ENCODE peak calls at places on chromosomes 3 and 15, in nine cellular contexts. One of them, this sample, is unnamed.

GRCh38 chr3:77799280-77799679 is 759.4 kb downstream of the ROBO2 start:
- DNase-seq in tibial nerve: no peak
- DNase-seq in effector memory CD4-positive, alpha-beta T cell: no peak
- DNase-seq in MM.1S: no peak
- DNase-seq in CD8-positive, alpha-beta T cell: no peak
- DNase-seq in cardiac muscle cell: no peak
- DNase-seq in tibial artery: no peak
- DNase-seq in aorta: no peak
- DNase-seq in esophagus squamous epithelium: no peak
- DNase-seq in this sample: no peak

GRCh38 chr3:150763841-150764483 is 993 bp upstream of the SIAH2 start:
- DNase-seq in tibial nerve: peak; percentile 50
- DNase-seq in effector memory CD4-positive, alpha-beta T cell: peak; percentile 33
- DNase-seq in MM.1S: peak; percentile 73
- DNase-seq in CD8-positive, alpha-beta T cell: peak; percentile 47
- DNase-seq in cardiac muscle cell: peak; percentile 69
- DNase-seq in tibial artery: peak; percentile 88
- DNase-seq in aorta: peak; percentile 90
- DNase-seq in esophagus squamous epithelium: no peak
- DNase-seq in this sample: peak; percentile 69

GRCh38 chr3:66344846-66345578 is 124.2 kb downstream of the SLC25A26 start:
- DNase-seq in tibial nerve: no peak
- DNase-seq in effector memory CD4-positive, alpha-beta T cell: no peak
- DNase-seq in MM.1S: no peak
- DNase-seq in CD8-positive, alpha-beta T cell: no peak
- DNase-seq in cardiac muscle cell: no peak
- DNase-seq in tibial artery: no peak
- DNase-seq in aorta: no peak
- DNase-seq in esophagus squamous epithelium: no peak
- DNase-seq in this sample: no peak

GRCh38 chr3:62131620-62132019 is 241.7 kb downstream of the FEZF2 start:
- DNase-seq in tibial nerve: no peak
- DNase-seq in effector memory CD4-positive, alpha-beta T cell: no peak
- DNase-seq in MM.1S: no peak
- DNase-seq in CD8-positive, alpha-beta T cell: no peak
- DNase-seq in cardiac muscle cell: peak; percentile 41
- DNase-seq in tibial artery: no peak
- DNase-seq in aorta: no peak
- DNase-seq in esophagus squamous epithelium: no peak
- DNase-seq in this sample: no peak

GRCh38 chr15:28944696-28945300 is 59.0 kb downstream of the APBA2 start:
- DNase-seq in tibial nerve: no peak
- DNase-seq in effector memory CD4-positive, alpha-beta T cell: no peak
- DNase-seq in MM.1S: no peak
- DNase-seq in CD8-positive, alpha-beta T cell: no peak
- DNase-seq in cardiac muscle cell: no peak
- DNase-seq in tibial artery: peak; percentile 42
- DNase-seq in aorta: peak; percentile 47
- DNase-seq in esophagus squamous epithelium: no peak
- DNase-seq in this sample: no peak

GRCh38 chr3:182959474-182960350 is 20.6 kb downstream of the DCUN1D1 start:
- DNase-seq in tibial nerve: no peak
- DNase-seq in effector memory CD4-positive, alpha-beta T cell: no peak
- DNase-seq in MM.1S: no peak
- DNase-seq in CD8-positive, alpha-beta T cell: no peak
- DNase-seq in cardiac muscle cell: peak; percentile 32
- DNase-seq in tibial artery: no peak
- DNase-seq in aorta: no peak
- DNase-seq in esophagus squamous epithelium: no peak
- DNase-seq in this sample: no peak

GRCh38 chr15:83087535-83087934 is 19.9 kb upstream of the TM6SF1 start:
- DNase-seq in tibial nerve: no peak
- DNase-seq in effector memory CD4-positive, alpha-beta T cell: no peak
- DNase-seq in MM.1S: no peak
- DNase-seq in CD8-positive, alpha-beta T cell: no peak
- DNase-seq in cardiac muscle cell: no peak
- DNase-seq in tibial artery: no peak
- DNase-seq in aorta: no peak
- DNase-seq in esophagus squamous epithelium: no peak
- DNase-seq in this sample: no peak

GRCh38 chr3:98556164-98557130 is 24.7 kb downstream of the GPR15 start:
- DNase-seq in tibial nerve: no peak
- DNase-seq in effector memory CD4-positive, alpha-beta T cell: no peak
- DNase-seq in MM.1S: peak; percentile 77
- DNase-seq in CD8-positive, alpha-beta T cell: peak; percentile 31
- DNase-seq in cardiac muscle cell: no peak
- DNase-seq in tibial artery: no peak
- DNase-seq in aorta: no peak
- DNase-seq in esophagus squamous epithelium: no peak
- DNase-seq in this sample: no peak

GRCh38 chr3:175413926-175414325 is 554.8 kb downstream of the NAALADL2 start:
- DNase-seq in tibial nerve: no peak
- DNase-seq in effector memory CD4-positive, alpha-beta T cell: no peak
- DNase-seq in MM.1S: no peak
- DNase-seq in CD8-positive, alpha-beta T cell: no peak
- DNase-seq in cardiac muscle cell: no peak
- DNase-seq in tibial artery: no peak
- DNase-seq in aorta: no peak
- DNase-seq in esophagus squamous epithelium: no peak
- DNase-seq in this sample: no peak

GRCh38 chr15:87228460-87228859 is 1028.1 kb downstream of the NTRK3 start:
- DNase-seq in tibial nerve: no peak
- DNase-seq in effector memory CD4-positive, alpha-beta T cell: no peak
- DNase-seq in MM.1S: no peak
- DNase-seq in CD8-positive, alpha-beta T cell: no peak
- DNase-seq in cardiac muscle cell: no peak
- DNase-seq in tibial artery: no peak
- DNase-seq in aorta: no peak
- DNase-seq in esophagus squamous epithelium: no peak
- DNase-seq in this sample: no peak

GRCh38 chr3:53166781-53167291 is 5.8 kb downstream of the PRKCD start:
- DNase-seq in tibial nerve: peak; percentile 56
- DNase-seq in effector memory CD4-positive, alpha-beta T cell: no peak
- DNase-seq in MM.1S: no peak
- DNase-seq in CD8-positive, alpha-beta T cell: no peak
- DNase-seq in cardiac muscle cell: no peak
- DNase-seq in tibial artery: peak; percentile 84
- DNase-seq in aorta: peak; percentile 87
- DNase-seq in esophagus squamous epithelium: no peak
- DNase-seq in this sample: peak; percentile 73

GRCh38 chr15:73630796-73631471 is 2.3 kb downstream of the NPTN start:
- DNase-seq in tibial nerve: no peak
- DNase-seq in effector memory CD4-positive, alpha-beta T cell: no peak
- DNase-seq in MM.1S: no peak
- DNase-seq in CD8-positive, alpha-beta T cell: no peak
- DNase-seq in cardiac muscle cell: no peak
- DNase-seq in tibial artery: no peak
- DNase-seq in aorta: no peak
- DNase-seq in esophagus squamous epithelium: no peak
- DNase-seq in this sample: no peak

DNA sequence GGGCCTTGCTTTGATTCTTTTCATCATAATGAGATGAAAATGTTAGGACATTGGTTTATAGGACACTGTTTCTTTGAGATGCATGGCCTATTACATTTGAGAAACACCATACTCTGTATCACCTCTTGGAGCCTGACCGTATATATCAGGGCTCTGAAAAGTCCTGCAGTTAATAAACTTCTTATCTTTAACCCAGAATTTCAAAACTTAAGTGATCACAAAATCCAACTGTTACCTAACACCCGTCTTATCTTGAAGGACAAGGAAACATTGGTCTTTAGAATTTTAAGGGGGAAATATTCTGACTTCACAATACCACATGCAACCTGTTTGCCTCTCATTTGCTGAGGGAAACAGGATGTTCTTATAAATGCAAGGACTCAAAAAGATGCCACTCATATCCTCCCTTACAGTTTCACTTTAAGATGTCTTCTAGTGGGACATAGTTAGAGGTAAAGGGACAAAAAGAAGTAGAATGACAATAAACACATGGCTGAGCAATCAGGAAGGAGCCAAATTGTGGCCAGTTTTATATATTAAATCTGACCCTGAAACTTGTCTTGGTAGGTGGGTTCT is 67.8 kb downstream of the CRTC3 start:
- DNase-seq in tibial nerve: no peak
- DNase-seq in effector memory CD4-positive, alpha-beta T cell: no peak
- DNase-seq in MM.1S: peak; percentile 17
- DNase-seq in CD8-positive, alpha-beta T cell: no peak
- DNase-seq in cardiac muscle cell: no peak
- DNase-seq in tibial artery: no peak
- DNase-seq in aorta: no peak
- DNase-seq in esophagus squamous epithelium: no peak
- DNase-seq in this sample: no peak
- H3K4me1 ChIP-seq in tibial nerve: peaks cover 35% of the 10 kb centered on the region
- H3K4me1 ChIP-seq in effector memory CD4-positive, alpha-beta T cell: peaks cover 55% of the 10 kb centered on the region
- H3K4me1 ChIP-seq in MM.1S: peaks cover 24% of the 10 kb centered on the region
- H3K4me1 ChIP-seq in CD8-positive, alpha-beta T cell: peaks cover 76% of the 10 kb centered on the region
- H3K4me1 ChIP-seq in cardiac muscle cell: no peaks in the 10 kb centered on the region
- H3K4me1 ChIP-seq in tibial artery: peaks cover 58% of the 10 kb centered on the region
- H3K4me1 ChIP-seq in aorta: peaks cover 8% of the 10 kb centered on the region
- H3K4me1 ChIP-seq in esophagus squamous epithelium: peaks cover 52% of the 10 kb centered on the region
- H3K4me1 ChIP-seq in this sample: peaks cover 64% of the 10 kb centered on the region

GRCh38 chr3:187960820-187961219 is 193.1 kb upstream of the LPP start:
- DNase-seq in tibial nerve: no peak
- DNase-seq in effector memory CD4-positive, alpha-beta T cell: no peak
- DNase-seq in MM.1S: no peak
- DNase-seq in CD8-positive, alpha-beta T cell: no peak
- DNase-seq in cardiac muscle cell: no peak
- DNase-seq in tibial artery: no peak
- DNase-seq in aorta: no peak
- DNase-seq in esophagus squamous epithelium: no peak
- DNase-seq in this sample: no peak
- H3K4me1 ChIP-seq in tibial nerve: no peaks in the 10 kb centered on the region
- H3K4me1 ChIP-seq in effector memory CD4-positive, alpha-beta T cell: peaks cover 15% of the 10 kb centered on the region
- H3K4me1 ChIP-seq in MM.1S: no peaks in the 10 kb centered on the region
- H3K4me1 ChIP-seq in CD8-positive, alpha-beta T cell: peaks cover 22% of the 10 kb centered on the region
- H3K4me1 ChIP-seq in cardiac muscle cell: no peaks in the 10 kb centered on the region
- H3K4me1 ChIP-seq in tibial artery: no peaks in the 10 kb centered on the region
- H3K4me1 ChIP-seq in aorta: no peaks in the 10 kb centered on the region
- H3K4me1 ChIP-seq in esophagus squamous epithelium: peaks cover 7% of the 10 kb centered on the region
- H3K4me1 ChIP-seq in this sample: peaks cover 55% of the 10 kb centered on the region

DNA sequence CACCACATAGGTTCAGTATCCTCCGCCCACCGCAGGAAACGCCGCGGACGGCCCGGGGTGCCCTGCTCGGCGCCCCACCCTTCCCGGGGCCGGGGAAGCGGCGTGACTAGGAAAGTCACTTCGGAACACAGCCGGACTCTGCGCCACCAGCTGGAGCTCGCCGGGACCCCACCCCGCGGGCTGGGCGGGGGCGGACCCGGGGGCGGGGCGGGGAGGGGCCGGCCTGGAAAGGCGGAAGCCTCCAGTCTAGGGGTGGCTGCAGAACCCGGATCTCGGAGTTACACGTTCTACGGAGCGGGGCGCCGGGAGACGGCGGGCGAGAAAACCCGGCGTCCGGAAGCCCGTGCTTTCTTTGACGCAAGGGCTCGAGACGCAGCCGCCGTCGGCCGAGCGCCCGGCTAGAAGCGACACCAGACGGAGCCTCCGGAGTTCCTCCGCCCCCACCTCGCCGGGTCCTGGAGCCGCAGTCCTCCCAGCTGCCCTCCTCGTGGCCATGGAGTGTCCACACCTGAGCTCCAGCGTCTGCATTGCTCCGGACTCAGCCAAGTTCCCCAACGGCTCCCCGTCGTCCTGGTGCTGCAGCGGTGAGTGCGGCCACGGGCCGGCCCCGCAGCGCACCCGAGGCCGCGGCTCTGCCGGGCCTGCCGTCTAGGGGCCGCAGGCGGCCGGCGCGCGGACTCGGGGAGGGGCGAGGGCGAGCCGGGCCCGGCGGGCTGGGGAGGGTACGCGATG is at the start of gene USP3:
- DNase-seq in tibial nerve: peak; percentile 91
- DNase-seq in effector memory CD4-positive, alpha-beta T cell: peak; percentile 89
- DNase-seq in MM.1S: peak; percentile 96
- DNase-seq in CD8-positive, alpha-beta T cell: peak; percentile 91
- DNase-seq in cardiac muscle cell: peak; percentile 95
- DNase-seq in tibial artery: peak; percentile 98
- DNase-seq in aorta: peak; percentile 97
- DNase-seq in esophagus squamous epithelium: peak; percentile 69
- DNase-seq in this sample: peak; percentile 95
- H3K4me1 ChIP-seq in tibial nerve: peaks cover 58% of the 10 kb centered on the region
- H3K4me1 ChIP-seq in effector memory CD4-positive, alpha-beta T cell: peaks cover 74% of the 10 kb centered on the region
- H3K4me1 ChIP-seq in MM.1S: peaks cover 30% of the 10 kb centered on the region
- H3K4me1 ChIP-seq in CD8-positive, alpha-beta T cell: peaks cover 77% of the 10 kb centered on the region
- H3K4me1 ChIP-seq in cardiac muscle cell: peaks cover 12% of the 10 kb centered on the region
- H3K4me1 ChIP-seq in tibial artery: peaks cover 31% of the 10 kb centered on the region
- H3K4me1 ChIP-seq in aorta: peaks cover 4% of the 10 kb centered on the region
- H3K4me1 ChIP-seq in esophagus squamous epithelium: peaks cover 59% of the 10 kb centered on the region
- H3K4me1 ChIP-seq in this sample: peaks cover 82% of the 10 kb centered on the region

GRCh38 chr3:37943126-37943525 is 47.5 kb upstream of the VILL start:
- DNase-seq in tibial nerve: no peak
- DNase-seq in effector memory CD4-positive, alpha-beta T cell: no peak
- DNase-seq in MM.1S: no peak
- DNase-seq in CD8-positive, alpha-beta T cell: no peak
- DNase-seq in cardiac muscle cell: no peak
- DNase-seq in tibial artery: no peak
- DNase-seq in aorta: no peak
- DNase-seq in esophagus squamous epithelium: no peak
- DNase-seq in this sample: no peak

GRCh38 chr3:37945407-37945802 is 45.2 kb upstream of the VILL start:
- DNase-seq in tibial nerve: no peak
- DNase-seq in effector memory CD4-positive, alpha-beta T cell: no peak
- DNase-seq in MM.1S: no peak
- DNase-seq in CD8-positive, alpha-beta T cell: no peak
- DNase-seq in cardiac muscle cell: no peak
- DNase-seq in tibial artery: no peak
- DNase-seq in aorta: no peak
- DNase-seq in esophagus squamous epithelium: no peak
- DNase-seq in this sample: no peak

GRCh38 chr3:37942646-37943045 is 47.9 kb upstream of the VILL start:
- DNase-seq in tibial nerve: no peak
- DNase-seq in effector memory CD4-positive, alpha-beta T cell: no peak
- DNase-seq in MM.1S: no peak
- DNase-seq in CD8-positive, alpha-beta T cell: no peak
- DNase-seq in cardiac muscle cell: no peak
- DNase-seq in tibial artery: no peak
- DNase-seq in aorta: no peak
- DNase-seq in esophagus squamous epithelium: no peak
- DNase-seq in this sample: no peak

GRCh38 chr3:37944243-37944955 is 46.2 kb upstream of the VILL start:
- DNase-seq in tibial nerve: no peak
- DNase-seq in effector memory CD4-positive, alpha-beta T cell: no peak
- DNase-seq in MM.1S: no peak
- DNase-seq in CD8-positive, alpha-beta T cell: no peak
- DNase-seq in cardiac muscle cell: no peak
- DNase-seq in tibial artery: no peak
- DNase-seq in aorta: no peak
- DNase-seq in esophagus squamous epithelium: no peak
- DNase-seq in this sample: no peak

DNA sequence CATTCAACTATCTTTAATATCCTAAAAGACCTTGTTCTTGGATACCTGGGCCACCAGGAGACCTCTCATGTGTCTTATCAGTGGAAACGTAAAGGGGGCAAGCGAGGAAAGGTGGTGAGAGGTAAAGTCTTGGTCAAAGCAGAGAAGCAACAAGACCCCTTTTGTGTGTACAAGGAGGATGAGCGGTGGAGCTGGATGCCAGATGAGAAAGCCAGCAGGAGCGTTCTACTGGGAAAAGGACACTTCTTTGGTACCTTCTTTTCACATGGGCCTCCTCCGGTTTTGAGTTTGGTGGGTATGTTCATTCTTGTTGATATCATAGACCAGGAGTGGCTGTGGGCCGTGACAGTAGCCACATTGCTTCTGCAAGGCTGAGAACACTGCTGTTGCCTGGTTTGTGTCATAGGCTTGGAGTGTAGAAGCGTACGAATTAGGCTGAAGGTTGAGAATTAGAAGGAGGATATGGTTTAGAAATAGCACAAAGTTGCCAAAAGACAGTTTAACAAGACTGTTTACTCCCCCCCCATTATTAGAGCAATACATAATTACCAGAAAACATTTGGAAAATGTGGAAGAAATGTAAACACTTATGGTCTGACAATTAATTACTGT is 46.8 kb upstream of the VILL start:
- DNase-seq in tibial nerve: no peak
- DNase-seq in effector memory CD4-positive, alpha-beta T cell: no peak
- DNase-seq in MM.1S: no peak
- DNase-seq in CD8-positive, alpha-beta T cell: no peak
- DNase-seq in cardiac muscle cell: no peak
- DNase-seq in tibial artery: no peak
- DNase-seq in aorta: no peak
- DNase-seq in esophagus squamous epithelium: no peak
- DNase-seq in this sample: no peak
- H3K4me1 ChIP-seq in tibial nerve: peaks cover 50% of the 10 kb centered on the region
- H3K4me1 ChIP-seq in effector memory CD4-positive, alpha-beta T cell: no peaks in the 10 kb centered on the region
- H3K4me1 ChIP-seq in MM.1S: peaks cover 3% of the 10 kb centered on the region
- H3K4me1 ChIP-seq in CD8-positive, alpha-beta T cell: no peaks in the 10 kb centered on the region
- H3K4me1 ChIP-seq in cardiac muscle cell: peaks cover 3% of the 10 kb centered on the region
- H3K4me1 ChIP-seq in tibial artery: peaks cover 33% of the 10 kb centered on the region
- H3K4me1 ChIP-seq in aorta: no peaks in the 10 kb centered on the region
- H3K4me1 ChIP-seq in esophagus squamous epithelium: peaks cover 58% of the 10 kb centered on the region
- H3K4me1 ChIP-seq in this sample: peaks cover 57% of the 10 kb centered on the region